ENCODE peak calls at places on chromosomes 11 and 22, in four cellular contexts. I is psoas muscle; F is CD8-positive, alpha-beta T cell; Q is coronary artery. C is an unnamed sample.

GRCh38 chr11:128603752-128604472 is 16.6 kb upstream of the ETS1 start:
- DNase-seq in I (no peak), F (no peak), Q (no peak), C (no peak)

GRCh38 chr11:130647371-130647770 is 198.9 kb downstream of the ADAMTS15 start:
- DNase-seq in I (no peak), F (no peak), Q (peak; percentile 47), C (no peak)

GRCh38 chr22:19918332-19919106 is 23.1 kb upstream of the COMT start:
- DNase-seq in I (no peak), F (no peak), Q (no peak), C (no peak)

GRCh38 chr11:3049430-3050243 is 7.6 kb downstream of the CARS1 start:
- DNase-seq in I (peak; percentile 95), F (peak; percentile 73), Q (peak; percentile 89), C (peak; percentile 94)

GRCh38 chr11:32497951-32498350 is 62.6 kb upstream of the WT1 start:
- DNase-seq in I (no peak), F (no peak), Q (no peak), C (no peak)

GRCh38 chr22:31488988-31489617 is 539 bp downstream of the EIF4ENIF1 start:
- DNase-seq in I (peak; percentile 71), F (peak; percentile 50), Q (peak; percentile 74), C (peak; percentile 44)

GRCh38 chr11:118437736-118438125 is 1.4 kb downstream of the KMT2A start:
- DNase-seq in I (no peak), F (peak; percentile 49), Q (peak; percentile 74), C (peak; percentile 38)

GRCh38 chr11:28767574-28767973 is 659.4 kb downstream of the METTL15 start:
- DNase-seq in I (no peak), F (no peak), Q (no peak), C (no peak)

GRCh38 chr11:77967121-77967520 is 27.3 kb downstream of the INTS4 start:
- DNase-seq in I (no peak), F (no peak), Q (no peak), C (no peak)

GRCh38 chr11:110053848-110054414 is 39.3 kb upstream of the ZC3H12C start:
- DNase-seq in I (no peak), F (no peak), Q (no peak), C (no peak)

GRCh38 chr11:130070829-130071205 is 1.1 kb downstream of the APLP2 start:
- DNase-seq in I (no peak), F (no peak), Q (no peak), C (no peak)

GRCh38 chr11:116598556-116598955 is 174.2 kb downstream of the BUD13 start:
- DNase-seq in I (no peak), F (no peak), Q (no peak), C (no peak)

GRCh38 chr22:41280065-41280464 is 5.9 kb downstream of the RANGAP1 start:
- DNase-seq in I (peak; percentile 12), F (no peak), Q (no peak), C (no peak)

GRCh38 chr22:23197836-23198235 is 17.5 kb downstream of the BCR start:
- DNase-seq in I (no peak), F (no peak), Q (no peak), C (no peak)

GRCh38 chr11:68099057-68099456 is 22.1 kb downstream of the CHKA start:
- DNase-seq in I (no peak), F (no peak), Q (no peak), C (no peak)

GRCh38 chr22:30386960-30387848 is at the start of gene RNF215:
- DNase-seq in I (peak; percentile 92), F (peak; percentile 91), Q (peak; percentile 87), C (peak; percentile 80)

GRCh38 chr11:45296085-45296484 is 9.9 kb upstream of the SYT13 start:
- DNase-seq in I (no peak), F (no peak), Q (no peak), C (no peak)

GRCh38 chr11:66694732-66695207 is 17.1 kb upstream of the RBM4B start:
- DNase-seq in I (peak; percentile 91), F (peak; percentile 88), Q (peak; percentile 81), C (peak; percentile 87)

GRCh38 chr22:43320943-43321900 is 21.9 kb downstream of the SCUBE1 start:
- DNase-seq in I (no peak), F (no peak), Q (no peak), C (no peak)

GRCh38 chr11:121446752-121447156 is 5.4 kb upstream of the SORL1 start:
- DNase-seq in I (no peak), F (no peak), Q (no peak), C (no peak)

GRCh38 chr11:117839936-117840813 is 15.6 kb upstream of the FXYD2 start:
- DNase-seq in I (no peak), F (peak; percentile 46), Q (peak; percentile 62), C (peak; percentile 12)

GRCh38 chr22:27581688-27582087 is 219.9 kb downstream of the MN1 start:
- DNase-seq in I (peak; percentile 89), F (no peak), Q (peak; percentile 80), C (peak; percentile 84)

GRCh38 chr11:46564459-46564858 is 29.4 kb downstream of the AMBRA1 start:
- DNase-seq in I (no peak), F (no peak), Q (no peak), C (no peak)
- H3K27ac ChIP-seq in I (no peak overlapping the region), F (no peak overlapping the region), Q (no peak overlapping the region), C (no peak overlapping the region)

GRCh38 chr22:36435516-36436415 is 45.7 kb downstream of the TXN2 start:
- DNase-seq in I (no peak), F (peak; percentile 77), Q (no peak), C (no peak)
- H3K27ac ChIP-seq in I (no peak overlapping the region), F (peak overlapping the region; percentile 39), Q (no peak overlapping the region), C (no peak overlapping the region)

GRCh38 chr22:17847360-17848078 is 73.2 kb upstream of the BID start:
- DNase-seq in I (no peak), F (no peak), Q (no peak), C (no peak)
- H3K27ac ChIP-seq in I (peak overlapping the region; percentile 83), F (no peak overlapping the region), Q (peak overlapping the region; percentile 73), C (peak overlapping the region; percentile 58)

DNA sequence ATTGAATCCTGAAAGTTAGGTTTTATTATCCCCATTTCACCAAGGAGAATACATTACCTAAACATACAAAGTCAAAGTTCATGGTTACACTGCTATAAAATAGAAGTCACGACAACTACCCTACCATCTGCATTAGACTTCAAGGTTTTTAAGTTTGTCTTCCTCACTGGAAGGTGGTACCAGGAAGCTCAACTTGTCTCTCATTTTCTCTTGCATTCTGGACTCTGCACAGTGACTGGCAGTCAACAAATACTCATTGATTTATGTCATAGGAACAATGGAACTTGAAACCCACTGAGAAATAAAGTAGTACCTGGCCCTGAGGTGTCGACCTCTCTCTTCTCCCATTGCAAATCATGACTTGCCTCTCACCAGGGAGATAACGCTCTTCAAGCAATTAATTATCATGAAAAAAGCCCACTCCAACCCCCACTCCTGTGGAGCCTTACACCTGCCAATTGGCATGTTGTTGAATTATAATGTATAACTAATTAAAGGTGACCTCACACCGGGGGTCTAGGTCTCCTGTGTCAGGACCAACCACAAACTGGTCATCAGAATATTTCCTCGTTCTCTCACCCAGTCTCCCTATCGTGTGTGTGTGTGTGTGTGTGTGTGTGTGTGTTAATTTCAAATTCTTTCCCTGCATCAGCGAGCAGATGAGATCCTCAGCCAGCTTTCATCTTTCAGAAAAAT is 357.1 kb downstream of the INSC start:
- DNase-seq in I (no peak), F (no peak), Q (no peak), C (no peak)
- H3K27ac ChIP-seq in I (no peak overlapping the region), F (no peak overlapping the region), Q (no peak overlapping the region), C (no peak overlapping the region)

GRCh38 chr11:575996-576756 is at the start of gene PHRF1:
- DNase-seq in I (peak; percentile 99), F (peak; percentile 98), Q (peak; percentile 97), C (peak; percentile 90)
- H3K27ac ChIP-seq in I (peak within 1 kb of the TSS; percentile 97), F (peak within 1 kb of the TSS; percentile 84), Q (peak within 1 kb of the TSS; percentile 57), C (peak within 1 kb of the TSS; percentile 91)

GRCh38 chr11:65493367-65494176 is 5.3 kb upstream of the MALAT1 start:
- DNase-seq in I (peak; percentile 92), F (no peak), Q (peak; percentile 98), C (no peak)

GRCh38 chr11:65492637-65493366 is 6.0 kb upstream of the MALAT1 start:
- DNase-seq in I (peak; percentile 93), F (no peak), Q (peak; percentile 90), C (peak; percentile 76)

GRCh38 chr11:65491614-65492386 is 7.0 kb upstream of the MALAT1 start:
- DNase-seq in I (peak; percentile 92), F (no peak), Q (peak; percentile 98), C (no peak)

GRCh38 chr11:65491163-65491465 is 7.7 kb upstream of the MALAT1 start:
- DNase-seq in I (no peak), F (no peak), Q (peak; percentile 76), C (no peak)

GRCh38 chr11:65492387-65492636 is 6.5 kb upstream of the MALAT1 start:
- DNase-seq in I (no peak), F (no peak), Q (no peak), C (no peak)
- H3K27ac ChIP-seq in I (peak overlapping the region; percentile 99), F (no peak overlapping the region), Q (peak overlapping the region; percentile 97), C (peak overlapping the region; percentile 100)

GRCh38 chr11:120137187-120137610 is 714 bp downstream of the TRIM29 start:
- DNase-seq in I (no peak), F (peak; percentile 43), Q (peak; percentile 69), C (no peak)
- H3K27ac ChIP-seq in I (no peak overlapping the region), F (no peak overlapping the region), Q (no peak overlapping the region), C (no peak overlapping the region)

GRCh38 chr11:7597620-7598019 is 75.7 kb downstream of the CYB5R2 start:
- DNase-seq in I (no peak), F (no peak), Q (no peak), C (no peak)
- H3K27ac ChIP-seq in I (peak overlapping the region; percentile 54), F (no peak overlapping the region), Q (no peak overlapping the region), C (peak overlapping the region; percentile 6)

DNA sequence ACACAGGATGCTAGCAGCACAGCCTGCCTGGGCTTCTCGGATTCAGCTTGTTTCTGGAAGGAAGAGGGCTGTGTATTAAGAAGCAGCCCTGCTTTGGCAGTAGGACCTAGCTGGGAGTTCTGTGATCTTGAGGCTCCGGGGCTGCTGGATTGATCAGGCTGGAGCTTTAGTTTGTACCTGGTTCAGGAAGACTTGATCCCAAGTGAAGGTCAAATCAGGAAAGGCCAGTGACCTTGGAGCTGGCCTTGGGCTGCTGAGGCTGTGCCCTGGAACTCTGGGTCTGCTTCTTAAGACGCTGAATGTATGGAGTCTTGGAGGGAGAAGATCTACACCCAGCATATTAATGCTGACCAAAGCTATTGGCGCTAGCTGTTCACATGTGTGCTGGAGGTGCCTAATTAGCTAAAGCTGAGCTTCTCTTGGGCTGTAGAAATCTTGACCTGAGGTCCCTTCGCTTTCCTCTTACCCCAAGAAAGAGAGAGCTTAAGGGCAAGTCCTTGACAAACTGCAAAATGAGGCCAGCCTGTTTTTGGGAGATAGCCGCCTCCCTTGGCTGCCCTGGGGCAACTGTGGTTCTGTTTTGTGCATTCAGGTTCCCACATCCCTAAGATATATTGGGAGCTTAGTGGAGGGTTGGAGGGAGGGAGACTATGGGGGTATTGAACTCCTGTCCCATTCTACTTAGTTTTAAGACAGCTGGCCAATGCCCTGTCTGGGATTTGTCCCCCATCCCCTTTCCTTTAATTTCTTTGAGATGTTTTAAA is 135.9 kb downstream of the DBX1 start:
- DNase-seq in I (no peak), F (no peak), Q (no peak), C (no peak)
- H3K27ac ChIP-seq in I (no peak overlapping the region), F (no peak overlapping the region), Q (no peak overlapping the region), C (peak overlapping the region; percentile 22)

GRCh38 chr22:44668190-44668885 is 33.7 kb upstream of the PRR5 start:
- DNase-seq in I (peak; percentile 53), F (peak; percentile 81), Q (no peak), C (no peak)

GRCh38 chr22:44670220-44670983 is 31.6 kb upstream of the PRR5 start:
- DNase-seq in I (peak; percentile 27), F (no peak), Q (no peak), C (no peak)

GRCh38 chr22:44669725-44670027 is 32.3 kb upstream of the PRR5 start:
- DNase-seq in I (peak; percentile 24), F (no peak), Q (no peak), C (no peak)

GRCh38 chr22:44667829-44668189 is 34.2 kb upstream of the PRR5 start:
- DNase-seq in I (peak; percentile 16), F (no peak), Q (no peak), C (no peak)

GRCh38 chr22:44668886-44669724 is 32.9 kb upstream of the PRR5 start:
- DNase-seq in I (peak; percentile 47), F (no peak), Q (no peak), C (no peak)
- H3K27ac ChIP-seq in I (no peak overlapping the region), F (peak overlapping the region; percentile 40), Q (no peak overlapping the region), C (no peak overlapping the region)

C was measured in dorsolateral prefrontal cortex.